ENCODE peak calls at places on chromosome 18, in eight cellular contexts. J is trophoblast cell; A is activated CD4-positive, alpha-beta T cell treated with anti-CD3 and anti-CD28 coated beads, Interleukin-2, amount 10 ng/mL, durations not matched to agents 24 days and 14 days; F is renal cortical epithelial cell; M is dorsolateral prefrontal cortex; L is amniotic stem cell; P is naive thymus-derived CD4-positive, alpha-beta T cell; Y is NCI-H2029. B is an unnamed sample.

GRCh38 chr18:70469916-70470315 is 181.1 kb downstream of the SOCS6 start:
- DNase-seq in F (peak), Y (no peak), P (no peak), A (no peak), L (no peak), M (peak), J (no peak), B (no peak)

GRCh38 chr18:9596257-9596656 is 18.1 kb downstream of the PPP4R1 start:
- DNase-seq in P (no peak), M (no peak), F (no peak), Y (no peak), A (no peak), L (no peak), J (no peak), B (no peak)

GRCh38 chr18:1914489-1914888 is 656.8 kb downstream of the METTL4 start:
- DNase-seq in L (no peak), P (no peak), A (no peak), M (no peak), F (peak), J (peak), Y (no peak), B (no peak)

GRCh38 chr18:54888933-54889332 is 60.7 kb downstream of the RAB27B start:
- DNase-seq in Y (no peak), J (no peak), L (no peak), P (no peak), M (no peak), F (peak), A (no peak), B (no peak)

GRCh38 chr18:12027046-12027445 is 45.7 kb downstream of the IMPA2 start:
- DNase-seq in A (no peak), M (no peak), F (peak), Y (no peak), P (no peak), J (no peak), L (no peak), B (no peak)

GRCh38 chr18:3499498-3499897 is 49.5 kb downstream of the TGIF1 start:
- DNase-seq in M (no peak), F (no peak), Y (no peak), P (no peak), J (no peak), A (no peak), L (no peak), B (no peak)

GRCh38 chr18:57141208-57142129 is 5.4 kb upstream of the BOD1L2 start:
- DNase-seq in P (no peak), F (peak), L (no peak), J (no peak), A (no peak), Y (no peak), M (no peak), B (no peak)

GRCh38 chr18:36660311-36660710 is 168.5 kb downstream of the TPGS2 start:
- DNase-seq in L (no peak), M (no peak), Y (no peak), F (no peak), A (no peak), P (no peak), J (no peak), B (no peak)

GRCh38 chr18:812123-812672 is at the start of gene YES1:
- DNase-seq in Y (peak), M (no peak), A (peak), J (peak), L (peak), P (peak), F (no peak), B (peak)

GRCh38 chr18:28411806-28412205 is 234.9 kb upstream of the CDH2 start:
- DNase-seq in A (no peak), L (no peak), M (no peak), F (peak), J (no peak), P (no peak), Y (no peak), B (no peak)

GRCh38 chr18:61998957-61999356 is 106.2 kb upstream of the RNF152 start:
- DNase-seq in P (no peak), Y (no peak), M (no peak), F (peak), A (peak), L (peak), J (peak), B (no peak)

GRCh38 chr18:8469793-8470192 is 139.4 kb upstream of the RAB12 start:
- DNase-seq in A (no peak), Y (no peak), F (peak), M (no peak), J (no peak), P (no peak), L (no peak), B (no peak)

GRCh38 chr18:62863629-62864028 is 148.3 kb downstream of the PHLPP1 start:
- DNase-seq in L (no peak), A (no peak), P (no peak), M (no peak), Y (no peak), J (peak), F (no peak), B (no peak)

GRCh38 chr18:42176599-42176998 is 221.6 kb downstream of the PIK3C3 start:
- DNase-seq in A (no peak), P (no peak), M (no peak), L (no peak), F (no peak), J (no peak), Y (no peak), B (no peak)

GRCh38 chr18:42082415-42083234 is 127.6 kb downstream of the PIK3C3 start:
- DNase-seq in J (no peak), Y (no peak), A (no peak), L (no peak), P (no peak), M (no peak), F (no peak), B (no peak)

GRCh38 chr18:55869965-55870585 is 282.1 kb upstream of the TCF4 start:
- DNase-seq in M (no peak), J (peak), Y (no peak), L (no peak), A (no peak), P (no peak), F (no peak), B (no peak)

GRCh38 chr18:36419913-36420531 is 122.5 kb downstream of the FHOD3 start:
- DNase-seq in P (no peak), Y (no peak), M (no peak), A (no peak), F (peak), J (peak), L (no peak), B (no peak)

GRCh38 chr18:69408522-69408921 is 7.8 kb downstream of the DOK6 start:
- DNase-seq in M (no peak), P (no peak), Y (no peak), A (no peak), L (no peak), F (peak), J (no peak), B (no peak)

GRCh38 chr18:8990276-8991031 is 112.0 kb upstream of the NDUFV2 start:
- DNase-seq in F (no peak), L (no peak), M (no peak), Y (no peak), A (no peak), J (no peak), P (no peak), B (no peak)

GRCh38 chr18:13703899-13704298 is 22.5 kb downstream of the FAM210A start:
- DNase-seq in L (no peak), Y (no peak), P (no peak), M (no peak), F (peak), A (no peak), J (no peak), B (no peak)

GRCh38 chr18:21741511-21742322 is 1.1 kb downstream of the MIB1 start:
- DNase-seq in Y (no peak), F (peak), P (peak), L (no peak), M (no peak), J (peak), A (no peak), B (peak)

GRCh38 chr18:39591647-39592046 is 2026.0 kb upstream of the CELF4 start:
- DNase-seq in L (no peak), F (peak), J (no peak), M (no peak), Y (no peak), A (no peak), P (no peak), B (no peak)

GRCh38 chr18:38362286-38362792 is 796.7 kb upstream of the CELF4 start:
- DNase-seq in J (no peak), Y (no peak), P (no peak), A (no peak), L (no peak), M (no peak), F (no peak), B (no peak)

GRCh38 chr18:51522338-51522737 is 324.9 kb upstream of the MEX3C start:
- DNase-seq in J (no peak), Y (no peak), A (no peak), M (no peak), P (no peak), F (no peak), L (no peak), B (no peak)

GRCh38 chr18:73707035-73707434 is 440.6 kb downstream of the FBXO15 start:
- DNase-seq in F (no peak), M (no peak), L (no peak), J (no peak), A (no peak), Y (no peak), P (no peak), B (no peak)

GRCh38 chr18:45688834-45689233 is 35.1 kb upstream of the SLC14A1 start:
- DNase-seq in A (peak), P (no peak), Y (no peak), L (no peak), J (no peak), F (no peak), M (no peak), B (peak)

GRCh38 chr18:27017901-27018500 is 152.5 kb upstream of the AQP4 start:
- DNase-seq in P (no peak), Y (no peak), F (peak), A (no peak), M (no peak), J (peak), L (no peak), B (no peak)

GRCh38 chr18:10057808-10058791 is 144.3 kb downstream of the VAPA start:
- DNase-seq in J (peak), A (no peak), F (peak), L (peak), Y (no peak), M (no peak), P (no peak), B (no peak)

GRCh38 chr18:70387018-70387417 is 98.2 kb downstream of the SOCS6 start:
- DNase-seq in F (no peak), P (no peak), Y (no peak), A (no peak), M (no peak), J (no peak), L (no peak), B (no peak)

GRCh38 chr18:67243799-67244587 is 272.5 kb downstream of the DSEL start:
- DNase-seq in J (no peak), F (peak), A (peak), Y (no peak), M (no peak), L (no peak), P (no peak), B (no peak)

GRCh38 chr18:74196220-74197119 is 48.1 kb downstream of the TIMM21 start:
- DNase-seq in F (peak), Y (no peak), M (peak), L (peak), J (peak), A (peak), P (peak), B (peak)

GRCh38 chr18:23877371-23877770 is 137.2 kb upstream of the TTC39C start:
- DNase-seq in M (no peak), Y (no peak), A (no peak), J (no peak), L (no peak), F (no peak), P (no peak), B (no peak)

GRCh38 chr18:7568426-7568825 is 1.3 kb downstream of the PTPRM start:
- DNase-seq in J (no peak), F (no peak), A (no peak), M (no peak), Y (no peak), L (no peak), P (no peak), B (no peak)

GRCh38 chr18:27959101-27959500 is 217.8 kb downstream of the CDH2 start:
- DNase-seq in F (no peak), A (no peak), J (no peak), P (no peak), Y (no peak), L (no peak), M (no peak), B (no peak)